ENCODE peak calls at places on chromosomes 2 and 18, in eight cellular contexts. C is Panc1, H is hepatocyte, Z is left ventricle myocardium inferior, I is PC-3, B is cardiac muscle cell, L is IMR-90, D is HCT116. F is an unnamed sample.

GRCh38 chr2:241376808-241377207 is 20.7 kb downstream of the FARP2 start:
- DNase-seq in Z (no peak), I (no peak), L (no peak), C (no peak), B (no peak), D (no peak), H (no peak), F (no peak)

GRCh38 chr18:80200171-80200931 is 47.0 kb downstream of the PARD6G start:
- DNase-seq in B (peak; percentile 10), C (peak; percentile 42), D (no peak), L (peak; percentile 17), I (no peak), Z (no peak), H (peak; percentile 39), F (no peak)

GRCh38 chr18:48790226-48790863 is 160.4 kb downstream of the SMAD7 start:
- DNase-seq in C (no peak), I (no peak), B (peak; percentile 67), H (no peak), Z (peak; percentile 84), D (peak; percentile 47), L (no peak), F (no peak)

GRCh38 chr2:144331652-144332355 is 188.1 kb downstream of the ZEB2 start:
- DNase-seq in D (peak; percentile 29), L (no peak), C (no peak), I (no peak), H (no peak), Z (no peak), B (no peak), F (peak; percentile 16)

GRCh38 chr18:35240664-35241522 is at the start of gene ZNF397:
- DNase-seq in I (peak; percentile 80), L (peak; percentile 96), H (peak; percentile 99), B (peak; percentile 99), C (peak; percentile 57), D (peak; percentile 87), Z (peak; percentile 99), F (peak; percentile 90)

GRCh38 chr18:70469916-70470315 is 181.1 kb downstream of the SOCS6 start:
- DNase-seq in Z (no peak), L (no peak), B (peak; percentile 77), D (no peak), I (no peak), H (no peak), C (no peak), F (no peak)

GRCh38 chr2:11938196-11938595 is 191.8 kb downstream of the LPIN1 start:
- DNase-seq in I (no peak), L (peak; percentile 72), Z (peak; percentile 84), B (peak; percentile 92), D (no peak), C (no peak), H (no peak), F (peak; percentile 84)

GRCh38 chr2:43478423-43479086 is 117.3 kb downstream of the THADA start:
- DNase-seq in D (no peak), C (no peak), L (peak; percentile 43), H (no peak), I (peak; percentile 93), Z (no peak), B (no peak), F (peak; percentile 16)

GRCh38 chr2:212646698-212647097 is 108.1 kb upstream of the ERBB4 start:
- DNase-seq in B (no peak), I (peak; percentile 94), L (peak; percentile 80), Z (no peak), C (no peak), D (no peak), H (no peak), F (peak; percentile 70)

GRCh38 chr2:174775586-174775985 is 11.3 kb upstream of the CHRNA1 start:
- DNase-seq in L (peak; percentile 47), B (no peak), H (peak; percentile 20), I (peak; percentile 52), D (no peak), Z (no peak), C (no peak), F (no peak)

GRCh38 chr2:230881840-230882239 is 17.1 kb downstream of the ITM2C start:
- DNase-seq in I (no peak), Z (no peak), C (no peak), D (no peak), H (no peak), B (no peak), L (no peak), F (no peak)

GRCh38 chr18:74930616-74931015 is 278.3 kb downstream of the PTGR3 start:
- DNase-seq in D (no peak), Z (no peak), L (peak; percentile 47), I (no peak), H (no peak), C (no peak), B (no peak), F (no peak)

GRCh38 chr2:166106431-166107015 is 21.3 kb downstream of the SCN1A start:
- DNase-seq in L (peak; percentile 23), D (no peak), C (no peak), H (peak; percentile 13), I (peak; percentile 37), B (peak; percentile 64), Z (no peak), F (no peak)

GRCh38 chr2:137928547-137929503 is 35.4 kb upstream of the HNMT start:
- DNase-seq in L (peak; percentile 62), Z (no peak), I (peak; percentile 72), H (no peak), B (peak; percentile 90), D (no peak), C (no peak), F (peak; percentile 34)

GRCh38 chr2:225788571-225788970 is 389.1 kb downstream of the NYAP2 start:
- DNase-seq in H (no peak), B (no peak), C (no peak), Z (no peak), I (no peak), L (peak; percentile 6), D (no peak), F (no peak)

GRCh38 chr2:162092008-162092390 is 18.0 kb upstream of the DPP4 start:
- DNase-seq in C (no peak), D (no peak), I (peak; percentile 30), H (no peak), B (peak; percentile 53), Z (no peak), L (no peak), F (no peak)

GRCh38 chr2:167128130-167128529 is 239.8 kb downstream of the XIRP2 start:
- DNase-seq in B (no peak), C (no peak), L (no peak), H (no peak), D (no peak), I (no peak), Z (no peak), F (no peak)

GRCh38 chr18:26386002-26386401 is 159.8 kb downstream of the TAF4B start:
- DNase-seq in H (peak; percentile 54), Z (no peak), B (peak; percentile 92), I (peak; percentile 70), L (peak; percentile 46), C (no peak), D (no peak), F (no peak)

GRCh38 chr2:42147641-42148274 is 21.4 kb upstream of the EML4 start:
- DNase-seq in C (no peak), H (peak; percentile 59), L (peak; percentile 56), B (peak; percentile 84), D (no peak), I (peak; percentile 37), Z (no peak), F (no peak)

GRCh38 chr2:182883451-182883850 is 17.0 kb upstream of the FRZB start:
- DNase-seq in C (no peak), I (peak; percentile 32), Z (no peak), B (peak; percentile 29), D (no peak), H (no peak), L (peak; percentile 19), F (no peak)

GRCh38 chr2:44233450-44234128 is 41.7 kb upstream of the SLC3A1 start:
- DNase-seq in H (peak; percentile 21), B (peak; percentile 65), I (peak; percentile 79), D (no peak), L (peak; percentile 85), Z (no peak), C (peak; percentile 75), F (peak; percentile 84)

GRCh38 chr18:44033144-44033543 is 647.5 kb upstream of the SETBP1 start:
- DNase-seq in C (no peak), I (no peak), D (no peak), H (peak; percentile 18), L (no peak), B (no peak), Z (no peak), F (no peak)

GRCh38 chr18:12449040-12449814 is 41.5 kb downstream of the PRELID3A start:
- DNase-seq in H (no peak), L (no peak), D (no peak), B (no peak), Z (no peak), C (no peak), I (no peak), F (no peak)

DNA sequence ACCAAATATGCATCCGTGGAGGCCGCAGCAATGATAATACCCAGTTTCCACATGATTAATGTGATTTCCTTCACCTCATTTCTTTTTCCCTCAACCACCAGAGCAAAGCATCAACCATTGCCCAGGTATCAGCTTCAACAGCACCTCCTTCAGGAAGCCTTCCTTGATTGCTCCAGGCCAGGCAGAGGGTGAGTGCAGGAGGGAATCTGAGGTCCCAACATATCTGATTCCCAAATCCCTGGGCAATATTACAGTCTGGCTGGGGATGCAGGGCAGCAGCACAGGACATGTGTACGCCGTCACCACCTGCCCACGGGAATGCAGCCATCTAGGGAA is 142.4 kb upstream of the MYCN start:
- DNase-seq in Z (no peak), H (no peak), D (no peak), I (no peak), B (no peak), L (no peak), C (no peak), F (no peak)
- TF ChIP-seq CTCF in Z (no peak), H (no peak), D (peak; percentile 5), I (no peak), B (no peak), L (no peak), C (no peak), F (no peak)

GRCh38 chr2:146821836-146822316 is 1023.0 kb upstream of the ACVR2A start:
- DNase-seq in Z (no peak), I (peak; percentile 65), C (no peak), D (no peak), H (no peak), L (peak; percentile 32), B (peak; percentile 54), F (peak; percentile 46)
- H3K27ac ChIP-seq in Z (no peak overlapping the region), I (peak overlapping the region; percentile 49), C (no peak overlapping the region), D (no peak overlapping the region), H (no peak overlapping the region), L (no peak overlapping the region), B (no peak overlapping the region), F (no peak overlapping the region)

DNA sequence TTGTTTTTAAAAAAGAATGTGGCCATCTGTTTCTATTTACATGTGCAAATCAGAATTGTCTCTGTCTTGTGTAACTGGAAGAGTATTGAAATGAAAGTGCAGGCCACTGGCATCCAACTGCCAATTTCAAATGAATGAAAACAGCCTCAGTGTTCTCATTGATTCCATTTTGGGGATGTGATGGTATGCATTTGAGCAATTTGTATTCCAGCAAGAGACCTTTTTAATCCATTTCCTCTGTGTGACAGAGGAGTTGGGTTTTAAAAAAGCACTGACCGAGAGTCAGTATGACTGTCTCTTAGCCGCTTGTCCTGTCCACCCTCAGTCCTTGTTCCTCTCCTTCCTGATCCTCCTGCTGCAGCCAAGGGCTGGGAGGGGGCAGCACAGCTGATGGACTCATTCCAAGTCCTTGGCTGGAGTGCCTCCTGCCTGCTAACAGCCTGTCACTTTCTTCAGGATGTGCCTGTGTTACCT is 50.0 kb downstream of the ASAP2 start:
- DNase-seq in H (no peak), Z (no peak), D (no peak), B (no peak), C (no peak), I (no peak), L (no peak), F (no peak)
- TF ChIP-seq CTCF in H (no peak), Z (no peak), D (no peak), B (no peak), C (no peak), I (no peak), L (no peak), F (no peak)

GRCh38 chr2:239245872-239246701 is 154.7 kb downstream of the HDAC4 start:
- DNase-seq in B (no peak), I (no peak), H (no peak), D (no peak), L (no peak), Z (no peak), C (no peak), F (peak; percentile 29)
- H3K27ac ChIP-seq in B (no peak overlapping the region), I (peak overlapping the region; percentile 80), H (no peak overlapping the region), D (peak overlapping the region; percentile 95), L (no peak overlapping the region), Z (peak overlapping the region; percentile 67), C (no peak overlapping the region), F (peak overlapping the region; percentile 57)